ENCODE peak calls at places on chromosome 10, in six cellular contexts. M, P, D, T, O and G are unnamed samples.

GRCh38 chr10:101783736-101784118 is 481 bp upstream of the NPM3 start:
- DNase-seq in P (no peak), T (no peak), D (no peak), M (no peak), O (no peak), G (no peak)

GRCh38 chr10:34535872-34536271 is 279.2 kb downstream of the PARD3 start:
- DNase-seq in D (no peak), P (no peak), M (no peak), T (no peak), O (no peak), G (no peak)

GRCh38 chr10:17888189-17888588 is 63.5 kb upstream of the SLC39A12 start:
- DNase-seq in D (no peak), M (no peak), P (no peak), O (no peak), T (no peak), G (no peak)

GRCh38 chr10:26374426-26374825 is 63.7 kb upstream of the APBB1IP start:
- DNase-seq in T (no peak), P (no peak), M (no peak), D (no peak), O (no peak), G (no peak)

GRCh38 chr10:33211123-33211878 is 123.2 kb downstream of the NRP1 start:
- DNase-seq in T (no peak), M (no peak), O (peak), D (no peak), P (no peak), G (no peak)

GRCh38 chr10:122519873-122520272 is 40.7 kb upstream of the DMBT1 start:
- DNase-seq in D (no peak), O (no peak), T (no peak), P (no peak), M (no peak), G (no peak)

GRCh38 chr10:53990799-53991238 is 810.2 kb downstream of the PCDH15 start:
- DNase-seq in O (no peak), T (no peak), D (no peak), P (no peak), M (no peak), G (no peak)

GRCh38 chr10:59237775-59238174 is 61.3 kb downstream of the PHYHIPL start:
- DNase-seq in T (no peak), M (no peak), D (no peak), O (no peak), P (no peak), G (no peak)

GRCh38 chr10:101772895-101773761 is 2.8 kb downstream of the FGF8 start:
- DNase-seq in O (peak), P (no peak), M (no peak), D (no peak), T (no peak), G (no peak)

GRCh38 chr10:121455377-121455776 is 142.9 kb downstream of the FGFR2 start:
- DNase-seq in O (peak), D (no peak), M (no peak), T (no peak), P (no peak), G (no peak)

GRCh38 chr10:4546500-4546899 is 279.5 kb upstream of the AKR1E2 start:
- DNase-seq in P (no peak), M (peak), O (no peak), T (no peak), D (no peak), G (no peak)

GRCh38 chr10:112040696-112041095 is 142.9 kb downstream of the GPAM start:
- DNase-seq in M (no peak), T (no peak), P (no peak), O (no peak), D (no peak), G (no peak)

GRCh38 chr10:89644967-89645741 is at the start of gene PANK1:
- DNase-seq in D (peak), P (peak), M (peak), O (peak), T (peak), G (peak)

GRCh38 chr10:78852856-78853255 is 215.9 kb upstream of the ZMIZ1 start:
- DNase-seq in D (no peak), M (peak), T (peak), O (no peak), P (no peak), G (no peak)

GRCh38 chr10:123743441-123744225 is 77.5 kb downstream of the GPR26 start:
- DNase-seq in P (no peak), T (no peak), O (peak), M (no peak), D (no peak), G (no peak)

GRCh38 chr10:98404571-98405396 is 10.2 kb downstream of the PYROXD2 start:
- DNase-seq in D (no peak), M (no peak), O (no peak), T (no peak), P (no peak), G (no peak)

GRCh38 chr10:93352638-93353383 is 129.3 kb downstream of the MYOF start:
- DNase-seq in O (peak), T (peak), M (no peak), D (no peak), P (peak), G (no peak)

GRCh38 chr10:29555091-29555745 is 79.6 kb downstream of the SVIL start:
- DNase-seq in M (no peak), O (no peak), D (no peak), T (no peak), P (no peak), G (no peak)

GRCh38 chr10:52249850-52250395 is 64.2 kb upstream of the DKK1 start:
- DNase-seq in P (no peak), O (no peak), M (no peak), T (no peak), D (no peak), G (no peak)

GRCh38 chr10:71138126-71138860 is 74.1 kb upstream of the UNC5B start:
- DNase-seq in P (no peak), M (no peak), O (no peak), T (no peak), D (no peak), G (no peak)

GRCh38 chr10:6625428-6625827 is 45.4 kb upstream of the PRKCQ start:
- DNase-seq in D (no peak), P (no peak), O (no peak), M (no peak), T (no peak), G (no peak)

GRCh38 chr10:12679636-12680035 is 321.9 kb downstream of the CCDC3 start:
- DNase-seq in O (no peak), P (no peak), D (no peak), M (no peak), T (no peak), G (no peak)

GRCh38 chr10:124152781-124153600 is 59.6 kb upstream of the CHST15 start:
- DNase-seq in P (peak), O (peak), T (no peak), D (peak), M (peak), G (peak)

GRCh38 chr10:22374489-22375126 is 29.3 kb downstream of the SPAG6 start:
- DNase-seq in D (no peak), P (no peak), M (no peak), O (no peak), T (no peak), G (no peak)

DNA sequence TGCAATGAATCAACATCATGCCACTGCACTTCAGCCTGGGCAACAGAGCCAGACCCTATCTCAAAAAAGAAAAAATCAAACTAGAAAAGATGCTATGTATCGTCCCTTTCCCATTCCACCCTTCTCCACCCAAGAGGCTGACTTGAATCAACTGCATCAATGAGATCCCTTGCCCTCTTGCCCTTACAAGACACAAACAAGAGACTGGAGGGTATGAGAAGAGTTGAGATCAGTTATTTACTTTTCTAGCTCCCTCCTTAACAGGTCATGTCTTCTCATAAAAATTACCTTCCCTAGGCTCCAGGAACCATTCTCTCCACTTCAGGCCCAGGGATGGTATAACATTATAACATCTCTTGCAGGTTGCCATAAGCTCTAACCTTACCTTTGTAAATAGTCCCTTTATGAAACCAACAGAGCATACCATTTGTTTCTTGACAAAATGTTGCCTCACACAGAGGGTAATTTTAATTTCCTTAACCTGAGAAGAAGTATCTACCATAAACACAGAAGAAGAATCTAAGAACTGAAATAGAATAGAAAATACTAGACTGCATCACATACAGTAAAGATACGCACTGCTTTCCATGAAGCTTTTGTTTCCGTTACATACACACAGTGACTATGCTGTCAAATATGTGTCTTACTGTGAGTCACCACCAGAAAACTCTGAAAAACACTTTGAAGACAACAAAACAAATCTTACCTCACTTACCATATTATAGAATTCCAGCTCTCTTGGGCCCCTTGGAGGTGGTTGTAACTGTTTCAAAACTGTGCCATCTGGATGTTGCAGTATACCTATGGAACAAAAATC is 30.5 kb downstream of the IPMK start:
- DNase-seq in O (no peak), T (no peak), M (peak), P (peak), D (no peak), G (peak)
- TF ChIP-seq REST in O (no peak), T (no peak), M (no peak), P (no peak), D (no peak), G (no peak)

DNA sequence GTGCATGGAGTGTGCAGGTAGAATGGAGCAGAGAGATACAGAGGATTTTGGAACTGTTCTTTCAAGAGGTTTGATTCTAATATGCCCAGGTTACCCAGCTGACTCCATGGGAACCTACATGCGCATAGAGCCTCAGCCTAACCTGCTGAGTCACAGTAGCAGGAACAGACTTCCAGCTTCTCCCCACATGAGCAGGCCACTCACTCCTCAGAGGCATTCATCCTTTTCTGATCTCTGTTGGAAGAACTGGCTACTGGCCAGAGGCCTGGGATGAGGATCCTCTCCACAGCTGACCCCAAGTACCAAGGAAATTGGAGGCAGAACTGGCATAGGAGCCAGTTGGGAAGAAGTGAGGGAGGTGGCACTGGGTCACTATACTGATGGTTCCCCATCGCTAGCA is 17.9 kb upstream of the CCSER2 start:
- DNase-seq in M (no peak), D (no peak), T (no peak), P (no peak), O (no peak), G (no peak)
- TF ChIP-seq SIN3A in M (no peak), D (no peak), T (no peak), P (no peak), O (no peak), G (no peak)

DNA sequence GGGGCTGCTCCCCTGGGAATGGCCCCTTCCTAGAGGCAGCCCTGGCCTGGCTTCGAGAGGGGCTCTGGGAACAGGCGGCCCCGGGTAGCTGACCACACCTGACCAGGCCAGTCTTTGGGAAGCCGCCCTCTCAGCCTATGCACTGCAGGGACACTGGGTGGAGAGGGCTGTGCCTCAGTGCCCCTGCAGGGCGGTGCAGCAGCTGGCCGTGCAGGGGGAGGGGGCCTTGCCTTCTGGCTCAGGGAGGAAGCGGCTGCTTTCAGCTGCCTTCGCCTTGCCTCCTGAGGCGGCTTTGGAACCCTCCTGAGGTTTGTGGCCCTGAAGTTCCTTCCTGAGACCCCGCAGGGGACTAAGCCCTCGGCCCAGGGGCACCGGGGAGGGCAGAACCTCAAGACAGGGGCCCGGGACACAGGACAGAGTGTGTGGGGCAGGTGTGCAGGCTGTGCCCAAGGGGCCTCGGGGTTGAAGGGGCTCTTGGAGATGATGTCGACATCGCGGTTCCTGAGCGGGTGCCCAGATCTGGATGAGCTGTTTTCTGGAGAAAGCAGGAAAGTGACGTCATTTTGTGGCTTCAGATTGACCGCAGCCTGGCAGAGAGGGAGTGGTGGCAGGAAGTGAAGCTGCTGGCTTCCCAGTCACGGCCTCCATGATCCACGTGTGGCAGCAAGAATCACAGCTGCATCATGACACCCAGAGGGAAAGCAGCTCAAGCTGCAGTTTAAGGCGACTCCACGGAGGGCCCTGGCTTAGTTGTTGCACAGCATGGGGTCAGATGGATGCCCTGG is 17.7 kb downstream of the ADAM8 start:
- DNase-seq in T (no peak), P (peak), O (no peak), M (peak), D (no peak), G (peak)
- TF ChIP-seq REST in T (no peak), P (no peak), O (peak), M (no peak), D (no peak), G (no peak)

GRCh38 chr10:7702288-7702812 is 766 bp upstream of the ITIH2 start:
- DNase-seq in M (no peak), T (no peak), P (peak), D (no peak), O (no peak), G (no peak)

GRCh38 chr10:7700577-7701125 is 2.5 kb upstream of the ITIH2 start:
- DNase-seq in O (no peak), D (no peak), M (no peak), P (peak), T (no peak), G (no peak)

GRCh38 chr10:7696545-7696944 is 6.6 kb upstream of the ITIH2 start:
- DNase-seq in O (no peak), P (peak), D (no peak), T (no peak), M (no peak), G (no peak)

GRCh38 chr10:7701158-7701742 is 1.9 kb upstream of the ITIH2 start:
- DNase-seq in D (no peak), P (no peak), T (no peak), M (no peak), O (no peak), G (no peak)

DNA sequence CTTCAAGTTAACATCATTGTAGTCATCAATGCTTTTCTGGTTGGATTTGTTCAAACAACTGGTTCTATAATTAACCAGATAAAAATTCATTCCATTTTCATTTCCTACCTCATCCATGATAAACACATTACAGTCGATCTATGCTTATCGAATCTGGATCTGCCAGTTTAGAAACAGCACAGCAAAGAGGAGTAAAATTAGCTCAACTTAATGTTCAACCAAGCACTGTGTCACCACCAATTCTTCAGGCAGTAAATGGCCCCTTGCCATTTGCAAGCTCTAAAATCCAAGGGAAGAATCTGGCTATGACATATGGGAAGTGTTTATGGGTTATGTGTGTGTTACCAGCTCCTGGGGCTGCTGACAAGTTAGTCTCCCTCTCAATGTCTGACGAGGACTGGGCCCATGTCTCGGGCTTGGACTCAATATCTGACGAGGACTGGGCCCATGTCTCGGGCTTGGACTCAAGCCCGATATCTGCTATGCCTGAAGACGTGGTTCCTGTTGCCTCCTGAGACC is 5.8 kb upstream of the ITIH2 start:
- DNase-seq in M (no peak), D (no peak), T (no peak), O (no peak), P (no peak), G (no peak)
- TF ChIP-seq SIN3A in M (no peak), D (no peak), T (no peak), O (no peak), P (no peak), G (no peak)

GRCh38 chr10:110724116-110724701 is 80.1 kb downstream of the RBM20 start:
- DNase-seq in D (no peak), T (no peak), P (no peak), O (no peak), M (no peak), G (no peak)
- TF ChIP-seq REST in D (no peak), T (no peak), P (no peak), O (no peak), M (no peak), G (no peak)

DNA sequence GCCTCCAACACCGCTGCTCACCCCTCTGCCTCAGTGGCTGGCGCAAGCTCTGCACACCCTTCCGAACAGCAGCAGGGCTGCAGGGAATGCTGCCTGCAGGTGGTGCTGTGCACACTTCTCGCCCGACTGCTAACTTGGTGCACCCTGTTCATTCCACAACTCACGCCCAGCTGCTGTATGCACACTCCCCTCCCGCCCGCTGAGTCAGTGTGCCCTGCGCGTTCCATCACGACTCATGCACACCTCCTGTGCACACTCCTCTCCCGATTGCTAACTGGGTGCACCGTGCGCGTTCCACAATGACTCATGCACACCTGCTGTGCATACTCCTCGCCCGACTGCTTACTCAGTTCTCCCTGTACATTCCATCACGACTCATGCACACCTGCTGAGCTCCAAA is 21.5 kb downstream of the ADARB2 start:
- DNase-seq in T (no peak), P (no peak), D (peak), O (no peak), M (no peak), G (peak)
- TF ChIP-seq SIN3A in T (no peak), P (no peak), D (no peak), O (no peak), M (no peak), G (no peak)

GRCh38 chr10:63630928-63631685 is 109.9 kb downstream of the REEP3 start:
- DNase-seq in D (no peak), O (no peak), P (no peak), T (no peak), M (no peak), G (no peak)
- TF ChIP-seq REST in D (no peak), O (no peak), P (no peak), T (peak), M (no peak), G (no peak)